ENCODE peak calls at places on chromosomes 5 and 9, in seven cellular contexts. A is HepG2, P is spleen, R is stomach, T is aorta, N is lower lobe of right lung, S is A549. E is an unnamed sample.

GRCh38 chr5:59317023-59317771 is 576.3 kb downstream of the PDE4D start:
- DNase-seq in R (no peak), T (no peak), S (no peak), A (no peak), P (no peak), N (no peak), E (no peak)

GRCh38 chr5:14061106-14061505 is 82.0 kb upstream of the TRIO start:
- DNase-seq in A (no peak), T (no peak), R (no peak), P (no peak), N (no peak), S (no peak), E (no peak)

GRCh38 chr9:136608331-136609159 is 54.2 kb upstream of the EGFL7 start:
- DNase-seq in T (no peak), P (no peak), S (no peak), R (no peak), A (no peak), N (no peak), E (no peak)

GRCh38 chr5:147911427-147911826 is 5.1 kb upstream of the C5orf46 start:
- DNase-seq in S (no peak), P (no peak), R (peak; percentile 91), N (peak; percentile 52), T (peak; percentile 85), A (no peak), E (peak; percentile 75)

GRCh38 chr5:91139572-91140200 is 243.4 kb downstream of the ARRDC3 start:
- DNase-seq in N (no peak), R (no peak), P (no peak), T (no peak), S (no peak), A (no peak), E (no peak)

GRCh38 chr5:127650649-127651048 is 1.8 kb downstream of the CTXN3 start:
- DNase-seq in P (no peak), A (no peak), N (no peak), T (no peak), S (no peak), R (no peak), E (no peak)

GRCh38 chr5:127275641-127276193 is 14.9 kb upstream of the MEGF10 start:
- DNase-seq in A (no peak), P (no peak), S (no peak), N (no peak), R (no peak), T (no peak), E (no peak)

GRCh38 chr9:120383999-120384924 is 195.7 kb downstream of the CDK5RAP2 start:
- DNase-seq in N (no peak), R (peak; percentile 88), P (peak; percentile 69), T (no peak), S (no peak), A (peak; percentile 93), E (peak; percentile 94)

GRCh38 chr5:178339272-178339671 is 106.7 kb upstream of the PHYKPL start:
- DNase-seq in P (no peak), T (peak; percentile 26), R (no peak), N (no peak), S (no peak), A (no peak), E (no peak)

GRCh38 chr9:95023217-95024003 is 294.1 kb downstream of the FANCC start:
- DNase-seq in N (peak; percentile 67), R (no peak), T (no peak), A (peak; percentile 95), S (peak; percentile 81), P (no peak), E (no peak)

GRCh38 chr5:1910081-1910760 is 27.5 kb upstream of the IRX4 start:
- DNase-seq in A (no peak), T (no peak), S (no peak), R (no peak), P (peak; percentile 53), N (no peak), E (peak; percentile 32)

GRCh38 chr5:34511915-34512314 is 144.2 kb upstream of the RAI14 start:
- DNase-seq in T (no peak), P (no peak), R (no peak), A (no peak), S (no peak), N (no peak), E (no peak)

GRCh38 chr5:97009212-97009898 is 73.5 kb downstream of the LNPEP start:
- DNase-seq in S (no peak), R (no peak), P (no peak), N (no peak), T (no peak), A (no peak), E (no peak)

GRCh38 chr5:11383506-11384095 is 520.6 kb downstream of the CTNND2 start:
- DNase-seq in N (no peak), A (no peak), P (no peak), R (no peak), T (no peak), S (no peak), E (no peak)

GRCh38 chr5:54460181-54460919 is 4.9 kb downstream of the HSPB3 start:
- DNase-seq in P (no peak), N (no peak), A (no peak), S (no peak), R (no peak), T (no peak), E (no peak)

GRCh38 chr9:98345011-98345410 is 89.6 kb upstream of the TBC1D2 start:
- DNase-seq in R (no peak), P (no peak), S (no peak), N (no peak), A (no peak), T (no peak), E (no peak)

GRCh38 chr5:76855961-76856360 is 6.1 kb downstream of the S100Z start:
- DNase-seq in N (no peak), A (no peak), R (no peak), S (no peak), P (no peak), T (no peak), E (no peak)

GRCh38 chr9:12274577-12274976 is 418.6 kb upstream of the TYRP1 start:
- DNase-seq in P (no peak), S (no peak), N (no peak), A (no peak), R (no peak), T (no peak), E (no peak)

GRCh38 chr9:137267933-137268355 is 9.6 kb upstream of the TOR4A start:
- DNase-seq in R (no peak), T (no peak), A (no peak), P (peak; percentile 73), S (no peak), N (no peak), E (no peak)

GRCh38 chr5:77369566-77369965 is 122.5 kb downstream of the WDR41 start:
- DNase-seq in R (no peak), T (no peak), A (no peak), N (no peak), S (no peak), P (no peak), E (no peak)

GRCh38 chr5:124546643-124547042 is 199.8 kb downstream of the ZNF608 start:
- DNase-seq in A (no peak), N (no peak), R (no peak), P (no peak), T (no peak), S (no peak), E (no peak)

GRCh38 chr5:178213748-178214151 is 9.4 kb downstream of the HNRNPAB start:
- DNase-seq in R (peak; percentile 64), P (peak; percentile 17), T (no peak), A (no peak), S (no peak), N (peak; percentile 14), E (peak; percentile 60)

DNA sequence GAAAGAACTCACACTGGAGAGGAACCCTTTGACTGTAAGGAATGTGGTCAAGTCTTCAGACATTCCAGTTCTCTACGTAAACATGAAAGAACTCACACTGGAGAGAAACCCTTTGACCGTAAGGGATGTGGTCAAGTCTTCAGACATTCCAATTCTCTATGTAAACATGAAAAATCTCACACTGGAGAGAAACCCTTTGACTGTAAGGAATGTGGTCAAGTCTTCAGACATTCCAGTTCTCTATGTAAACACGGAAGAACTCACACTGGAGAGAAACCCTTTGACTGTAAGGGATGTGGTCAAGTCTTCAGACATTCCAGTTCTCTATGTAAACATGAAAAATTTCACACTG is 32.6 kb downstream of the MAPK9 start:
- DNase-seq in S (no peak), T (no peak), N (no peak), R (no peak), P (no peak), A (no peak), E (no peak)
- H3K9me3 ChIP-seq in S (peaks cover 97% of the 10 kb centered on the region), T (peaks cover 29% of the 10 kb centered on the region), N (peaks cover 100% of the 10 kb centered on the region), R (peaks cover 91% of the 10 kb centered on the region), P (peaks cover 100% of the 10 kb centered on the region), A (peaks cover 95% of the 10 kb centered on the region), E (peaks cover 33% of the 10 kb centered on the region)

DNA sequence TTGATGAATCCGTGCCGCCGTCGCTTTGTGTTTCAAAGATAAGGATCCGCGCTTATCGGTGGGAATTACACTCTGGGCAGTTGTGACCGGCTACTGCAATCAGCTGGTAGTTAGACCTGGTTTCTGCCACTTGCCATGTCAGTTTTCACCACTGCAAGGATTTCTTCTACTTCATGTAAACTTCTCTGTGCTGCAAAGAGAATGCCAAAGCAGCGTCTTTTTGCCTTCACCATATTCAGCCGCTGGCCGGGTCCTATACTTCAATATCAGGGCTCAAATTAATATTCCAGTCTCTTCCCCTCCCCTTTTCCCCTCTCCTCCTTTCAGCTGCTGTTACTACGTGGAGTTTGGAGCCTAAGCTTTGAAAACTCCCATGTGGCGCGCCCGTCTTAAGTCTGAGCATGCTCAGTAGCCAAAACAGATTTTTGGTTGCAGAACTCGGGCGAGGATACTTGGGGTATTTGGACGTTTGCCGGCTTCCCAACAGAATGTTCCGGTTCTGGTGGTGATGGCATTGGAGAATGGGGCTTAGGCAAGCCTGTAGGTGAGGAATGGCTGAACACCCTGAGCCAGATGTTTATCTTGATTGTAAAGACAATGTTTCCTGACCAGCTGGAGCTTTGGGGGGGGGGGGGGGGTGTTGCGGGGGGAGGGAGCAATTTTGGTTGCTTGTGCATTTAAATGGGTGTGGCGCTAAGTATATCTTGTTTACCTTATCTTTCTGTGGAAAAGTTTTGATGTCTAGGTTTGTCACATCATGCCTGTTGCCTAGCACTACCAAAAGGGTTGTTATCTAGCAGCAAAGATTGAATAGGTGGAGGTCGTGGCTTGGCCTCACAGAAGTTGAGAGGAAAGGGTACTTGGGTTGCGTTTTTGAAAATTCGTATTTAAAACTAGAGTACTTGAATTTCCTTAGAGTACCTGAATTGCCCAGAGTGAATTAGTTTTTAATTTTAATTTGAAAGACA is 1.1 kb downstream of the SMAD5 start:
- DNase-seq in P (no peak), S (peak; percentile 27), A (peak; percentile 52), N (peak; percentile 54), T (peak; percentile 75), R (peak; percentile 68), E (peak; percentile 26)
- H3K4me1 ChIP-seq in P (peaks cover 49% of the 10 kb centered on the region), S (peaks cover 20% of the 10 kb centered on the region), A (peaks cover 66% of the 10 kb centered on the region), N (peaks cover 33% of the 10 kb centered on the region), T (peaks cover 2% of the 10 kb centered on the region), R (peaks cover 60% of the 10 kb centered on the region), E (peaks cover 27% of the 10 kb centered on the region)

DNA sequence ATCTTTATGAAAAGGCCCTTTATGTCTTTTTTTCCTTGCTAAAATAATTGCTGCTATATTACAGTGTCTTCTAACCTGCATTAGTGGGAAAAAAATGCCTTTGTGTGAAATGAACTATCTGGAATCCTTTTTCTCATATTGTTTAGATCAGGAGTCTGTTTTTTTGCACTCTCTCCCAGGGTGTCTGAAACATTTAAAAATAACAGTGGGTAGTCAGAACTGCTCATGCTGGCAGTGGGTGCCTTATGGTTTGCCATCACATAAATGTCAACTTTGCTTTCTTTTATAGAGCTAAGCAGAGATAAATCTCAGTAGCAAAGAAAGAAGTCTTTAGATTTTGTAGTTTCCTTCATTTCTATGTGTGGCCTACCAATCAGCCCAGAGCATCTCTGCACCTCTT is 347.8 kb upstream of the RGMB start:
- DNase-seq in A (no peak), S (no peak), R (no peak), T (no peak), P (no peak), N (no peak), E (no peak)
- H3K9me3 ChIP-seq in A (no peaks in the 10 kb centered on the region), S (no peaks in the 10 kb centered on the region), R (no peaks in the 10 kb centered on the region), T (no peaks in the 10 kb centered on the region), P (no peaks in the 10 kb centered on the region), N (no peaks in the 10 kb centered on the region), E (no peaks in the 10 kb centered on the region)

GRCh38 chr5:119355636-119356383 is at the start of gene TNFAIP8:
- DNase-seq in R (peak; percentile 62), N (peak; percentile 76), P (peak; percentile 90), A (peak; percentile 5), T (peak; percentile 86), S (no peak), E (peak; percentile 78)
- H3K4me1 ChIP-seq in R (peaks cover 67% of the 10 kb centered on the region), N (peaks cover 39% of the 10 kb centered on the region), P (peaks cover 74% of the 10 kb centered on the region), A (peaks cover 20% of the 10 kb centered on the region), T (no peaks in the 10 kb centered on the region), S (peaks cover 12% of the 10 kb centered on the region), E (no peaks in the 10 kb centered on the region)

E was measured in right lobe of liver.